ENCODE peak calls at places on chromosomes 13 and 19, in six cellular contexts. One of them, this sample, is unnamed.

GRCh38 chr13:45162194-45162593 is 38.7 kb downstream of the KCTD4 start:
- DNase-seq in AG04449: no peak
- DNase-seq in GM23248: peak; percentile 43
- DNase-seq in psoas muscle: no peak
- DNase-seq in A549: no peak
- DNase-seq in Peyer's patch: no peak
- DNase-seq in this sample: no peak

GRCh38 chr19:2478324-2478755 is 2.4 kb downstream of the GADD45B start:
- DNase-seq in AG04449: no peak
- DNase-seq in GM23248: peak; percentile 87
- DNase-seq in psoas muscle: peak; percentile 77
- DNase-seq in A549: peak; percentile 74
- DNase-seq in Peyer's patch: peak; percentile 76
- DNase-seq in this sample: peak; percentile 53

GRCh38 chr19:29569038-29569911 is 36.8 kb upstream of the POP4 start:
- DNase-seq in AG04449: no peak
- DNase-seq in GM23248: no peak
- DNase-seq in psoas muscle: no peak
- DNase-seq in A549: no peak
- DNase-seq in Peyer's patch: no peak
- DNase-seq in this sample: no peak

GRCh38 chr13:37293295-37293694 is 187.8 kb upstream of the CSNK1A1L start:
- DNase-seq in AG04449: no peak
- DNase-seq in GM23248: no peak
- DNase-seq in psoas muscle: no peak
- DNase-seq in A549: no peak
- DNase-seq in Peyer's patch: no peak
- DNase-seq in this sample: no peak

GRCh38 chr19:55082023-55082851 is 6.6 kb downstream of the EPS8L1 start:
- DNase-seq in AG04449: no peak
- DNase-seq in GM23248: peak; percentile 46
- DNase-seq in psoas muscle: no peak
- DNase-seq in A549: peak; percentile 62
- DNase-seq in Peyer's patch: no peak
- DNase-seq in this sample: no peak

GRCh38 chr13:29676535-29676934 is 81.0 kb upstream of the SLC7A1 start:
- DNase-seq in AG04449: peak; percentile 12
- DNase-seq in GM23248: peak; percentile 80
- DNase-seq in psoas muscle: no peak
- DNase-seq in A549: peak; percentile 3
- DNase-seq in Peyer's patch: no peak
- DNase-seq in this sample: no peak

GRCh38 chr13:100650321-100650720 is 24.3 kb downstream of the TMTC4 start:
- DNase-seq in AG04449: no peak
- DNase-seq in GM23248: no peak
- DNase-seq in psoas muscle: no peak
- DNase-seq in A549: no peak
- DNase-seq in Peyer's patch: no peak
- DNase-seq in this sample: no peak

GRCh38 chr13:28040977-28041376 is 52.5 kb upstream of the URAD start:
- DNase-seq in AG04449: no peak
- DNase-seq in GM23248: no peak
- DNase-seq in psoas muscle: no peak
- DNase-seq in A549: no peak
- DNase-seq in Peyer's patch: no peak
- DNase-seq in this sample: no peak

GRCh38 chr19:30669329-30670010 is 297.3 kb downstream of the ZNF536 start:
- DNase-seq in AG04449: no peak
- DNase-seq in GM23248: peak; percentile 62
- DNase-seq in psoas muscle: peak; percentile 59
- DNase-seq in A549: peak; percentile 61
- DNase-seq in Peyer's patch: peak; percentile 28
- DNase-seq in this sample: peak; percentile 48

GRCh38 chr19:44111910-44112463 is 1.2 kb upstream of the ZNF225 start:
- DNase-seq in AG04449: peak; percentile 73
- DNase-seq in GM23248: peak; percentile 90
- DNase-seq in psoas muscle: no peak
- DNase-seq in A549: no peak
- DNase-seq in Peyer's patch: no peak
- DNase-seq in this sample: no peak

GRCh38 chr19:41870401-41870873 is 6.6 kb upstream of the CD79A start:
- DNase-seq in AG04449: no peak
- DNase-seq in GM23248: peak; percentile 79
- DNase-seq in psoas muscle: no peak
- DNase-seq in A549: peak; percentile 65
- DNase-seq in Peyer's patch: no peak
- DNase-seq in this sample: no peak

GRCh38 chr19:4984448-4984990 is 15.6 kb downstream of the KDM4B start:
- DNase-seq in AG04449: no peak
- DNase-seq in GM23248: no peak
- DNase-seq in psoas muscle: no peak
- DNase-seq in A549: no peak
- DNase-seq in Peyer's patch: no peak
- DNase-seq in this sample: no peak
- H3K4me3 ChIP-seq in AG04449: no peak overlapping the region
- H3K4me3 ChIP-seq in GM23248: no peak overlapping the region
- H3K4me3 ChIP-seq in psoas muscle: no peak overlapping the region
- H3K4me3 ChIP-seq in A549: no peak overlapping the region
- H3K4me3 ChIP-seq in Peyer's patch: no peak overlapping the region
- H3K4me3 ChIP-seq in this sample: no peak overlapping the region

GRCh38 chr13:112978561-112979405 is 9.8 kb downstream of the MCF2L start:
- DNase-seq in AG04449: no peak
- DNase-seq in GM23248: no peak
- DNase-seq in psoas muscle: no peak
- DNase-seq in A549: no peak
- DNase-seq in Peyer's patch: no peak
- DNase-seq in this sample: no peak

GRCh38 chr13:112982281-112983041 is 13.4 kb downstream of the MCF2L start:
- DNase-seq in AG04449: no peak
- DNase-seq in GM23248: no peak
- DNase-seq in psoas muscle: no peak
- DNase-seq in A549: no peak
- DNase-seq in Peyer's patch: no peak
- DNase-seq in this sample: no peak

GRCh38 chr13:112979406-112979902 is 10.4 kb downstream of the MCF2L start:
- DNase-seq in AG04449: no peak
- DNase-seq in GM23248: no peak
- DNase-seq in psoas muscle: no peak
- DNase-seq in A549: no peak
- DNase-seq in Peyer's patch: no peak
- DNase-seq in this sample: no peak

GRCh38 chr13:112981361-112981905 is 12.4 kb downstream of the MCF2L start:
- DNase-seq in AG04449: no peak
- DNase-seq in GM23248: no peak
- DNase-seq in psoas muscle: no peak
- DNase-seq in A549: no peak
- DNase-seq in Peyer's patch: no peak
- DNase-seq in this sample: no peak

GRCh38 chr13:112980441-112980840 is 11.4 kb downstream of the MCF2L start:
- DNase-seq in AG04449: no peak
- DNase-seq in GM23248: no peak
- DNase-seq in psoas muscle: no peak
- DNase-seq in A549: no peak
- DNase-seq in Peyer's patch: no peak
- DNase-seq in this sample: no peak
- H3K4me3 ChIP-seq in AG04449: no peak overlapping the region
- H3K4me3 ChIP-seq in GM23248: no peak overlapping the region
- H3K4me3 ChIP-seq in psoas muscle: peak overlapping the region; percentile 58
- H3K4me3 ChIP-seq in A549: no peak overlapping the region
- H3K4me3 ChIP-seq in Peyer's patch: peak overlapping the region; percentile 14
- H3K4me3 ChIP-seq in this sample: no peak overlapping the region

GRCh38 chr13:68473834-68474326 is 1243.7 kb upstream of the PCDH9 start:
- DNase-seq in AG04449: no peak
- DNase-seq in GM23248: no peak
- DNase-seq in psoas muscle: no peak
- DNase-seq in A549: no peak
- DNase-seq in Peyer's patch: no peak
- DNase-seq in this sample: no peak
- H3K4me3 ChIP-seq in AG04449: no peak overlapping the region
- H3K4me3 ChIP-seq in GM23248: no peak overlapping the region
- H3K4me3 ChIP-seq in psoas muscle: no peak overlapping the region
- H3K4me3 ChIP-seq in A549: no peak overlapping the region
- H3K4me3 ChIP-seq in Peyer's patch: no peak overlapping the region
- H3K4me3 ChIP-seq in this sample: no peak overlapping the region

DNA sequence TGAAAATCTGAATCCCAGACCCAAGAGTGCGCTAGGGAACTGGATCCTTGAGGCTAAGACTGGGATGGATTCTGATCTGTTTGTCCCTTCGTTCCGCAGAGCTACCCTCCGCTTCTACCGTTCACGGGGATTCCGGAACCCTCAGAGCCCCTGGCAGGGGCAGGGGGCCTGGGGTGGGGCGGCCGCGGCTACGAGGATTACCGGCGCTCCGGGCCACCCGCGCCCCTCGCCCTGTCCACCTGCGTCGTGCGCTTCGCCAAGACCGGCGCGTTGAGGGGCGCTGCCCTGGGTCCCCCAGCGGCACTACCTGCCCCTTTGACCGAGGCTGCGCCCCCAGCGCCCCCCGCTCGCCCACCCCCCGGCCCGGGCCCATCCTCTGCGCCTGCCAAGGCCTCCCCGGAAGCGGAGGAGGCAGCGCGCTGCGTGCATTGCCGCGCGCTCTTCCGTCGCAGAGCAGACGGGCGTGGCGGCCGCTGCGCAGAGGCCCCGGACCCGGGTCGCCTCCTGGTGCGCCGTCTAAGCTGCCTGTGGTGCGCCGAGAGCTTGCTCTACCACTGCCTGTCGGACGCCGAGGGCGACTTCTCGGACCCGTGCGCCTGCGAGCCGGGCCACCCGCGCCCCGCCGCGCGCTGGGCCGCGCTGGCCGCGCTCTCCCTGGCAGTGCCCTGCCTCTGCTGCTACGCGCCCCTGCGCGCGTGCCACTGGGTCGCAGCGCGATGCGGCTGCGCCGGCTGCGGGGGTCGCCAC is 7.1 kb downstream of the SPRED3 start:
- DNase-seq in AG04449: no peak
- DNase-seq in GM23248: no peak
- DNase-seq in psoas muscle: no peak
- DNase-seq in A549: no peak
- DNase-seq in Peyer's patch: no peak
- DNase-seq in this sample: no peak
- H3K4me3 ChIP-seq in AG04449: no peak overlapping the region
- H3K4me3 ChIP-seq in GM23248: no peak overlapping the region
- H3K4me3 ChIP-seq in psoas muscle: no peak overlapping the region
- H3K4me3 ChIP-seq in A549: no peak overlapping the region
- H3K4me3 ChIP-seq in Peyer's patch: peak overlapping the region; percentile 48
- H3K4me3 ChIP-seq in this sample: peak overlapping the region; percentile 20

GRCh38 chr19:13012390-13012689 is 17.1 kb downstream of the NFIX start:
- DNase-seq in AG04449: no peak
- DNase-seq in GM23248: no peak
- DNase-seq in psoas muscle: no peak
- DNase-seq in A549: no peak
- DNase-seq in Peyer's patch: no peak
- DNase-seq in this sample: no peak
- H3K4me3 ChIP-seq in AG04449: peak overlapping the region; percentile 34
- H3K4me3 ChIP-seq in GM23248: peak overlapping the region; percentile 78
- H3K4me3 ChIP-seq in psoas muscle: peak overlapping the region; percentile 70
- H3K4me3 ChIP-seq in A549: no peak overlapping the region
- H3K4me3 ChIP-seq in Peyer's patch: peak overlapping the region; percentile 51
- H3K4me3 ChIP-seq in this sample: peak overlapping the region; percentile 62

DNA sequence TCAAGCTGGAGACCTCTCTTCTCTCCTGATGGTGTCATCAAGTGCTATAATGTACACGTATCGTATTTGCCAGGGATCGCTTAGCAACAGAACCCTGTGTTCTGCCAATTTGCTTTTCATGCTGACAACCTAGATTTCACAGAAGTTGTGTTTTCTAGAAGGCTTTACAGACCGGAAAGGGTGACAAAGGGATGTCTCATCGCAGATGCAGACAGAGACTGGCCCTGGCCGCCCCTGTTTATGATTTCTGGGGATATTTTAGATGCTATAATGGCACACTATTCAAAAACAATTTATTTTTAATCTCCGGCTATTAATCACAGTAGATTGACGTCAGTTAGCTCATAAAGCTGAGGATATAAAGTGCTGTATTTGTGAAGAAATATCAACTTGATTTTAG is 291.4 kb downstream of the IRS2 start:
- DNase-seq in AG04449: no peak
- DNase-seq in GM23248: peak; percentile 91
- DNase-seq in psoas muscle: no peak
- DNase-seq in A549: peak; percentile 11
- DNase-seq in Peyer's patch: no peak
- DNase-seq in this sample: no peak
- H3K4me3 ChIP-seq in AG04449: no peak overlapping the region
- H3K4me3 ChIP-seq in GM23248: no peak overlapping the region
- H3K4me3 ChIP-seq in psoas muscle: no peak overlapping the region
- H3K4me3 ChIP-seq in A549: no peak overlapping the region
- H3K4me3 ChIP-seq in Peyer's patch: no peak overlapping the region
- H3K4me3 ChIP-seq in this sample: no peak overlapping the region

GRCh38 chr19:48731452-48731851 is 9.0 kb downstream of the RASIP1 start:
- DNase-seq in AG04449: no peak
- DNase-seq in GM23248: no peak
- DNase-seq in psoas muscle: no peak
- DNase-seq in A549: no peak
- DNase-seq in Peyer's patch: no peak
- DNase-seq in this sample: no peak

GRCh38 chr19:48738557-48739399 is 1.6 kb downstream of the RASIP1 start:
- DNase-seq in AG04449: no peak
- DNase-seq in GM23248: peak; percentile 81
- DNase-seq in psoas muscle: peak; percentile 94
- DNase-seq in A549: peak; percentile 95
- DNase-seq in Peyer's patch: peak; percentile 96
- DNase-seq in this sample: peak; percentile 53

GRCh38 chr19:48737360-48737998 is 2.9 kb downstream of the RASIP1 start:
- DNase-seq in AG04449: no peak
- DNase-seq in GM23248: no peak
- DNase-seq in psoas muscle: no peak
- DNase-seq in A549: peak; percentile 68
- DNase-seq in Peyer's patch: no peak
- DNase-seq in this sample: no peak

GRCh38 chr19:48734625-48735024 is 5.8 kb downstream of the RASIP1 start:
- DNase-seq in AG04449: no peak
- DNase-seq in GM23248: no peak
- DNase-seq in psoas muscle: no peak
- DNase-seq in A549: no peak
- DNase-seq in Peyer's patch: no peak
- DNase-seq in this sample: no peak

GRCh38 chr19:48735031-48735615 is 5.3 kb downstream of the RASIP1 start:
- DNase-seq in AG04449: no peak
- DNase-seq in GM23248: peak; percentile 50
- DNase-seq in psoas muscle: no peak
- DNase-seq in A549: peak; percentile 85
- DNase-seq in Peyer's patch: no peak
- DNase-seq in this sample: no peak
- H3K4me3 ChIP-seq in AG04449: peak overlapping the region; percentile 6
- H3K4me3 ChIP-seq in GM23248: peak overlapping the region; percentile 13
- H3K4me3 ChIP-seq in psoas muscle: no peak overlapping the region
- H3K4me3 ChIP-seq in A549: peak overlapping the region; percentile 49
- H3K4me3 ChIP-seq in Peyer's patch: peak overlapping the region; percentile 41
- H3K4me3 ChIP-seq in this sample: no peak overlapping the region